ENCODE peak calls at places on chromosomes 6 and 20, in four cellular contexts. One of them, this sample, is unnamed.

GRCh38 chr6:71908162-71908765 is 21.9 kb downstream of the RIMS1 start:
- DNase-seq in activated CD8-positive, alpha-beta memory T cell treated with anti-CD3 and anti-CD28 coated beads for 48 hours: no peak
- DNase-seq in activated CD4-positive, alpha-beta T cell treated with anti-CD3 and anti-CD28 coated beads, Interleukin-2, amount 50 U/mL, for 1 hour: no peak
- DNase-seq in body of pancreas: no peak
- DNase-seq in this sample: no peak

GRCh38 chr6:159169193-159169555 is at the start of gene FNDC1:
- DNase-seq in activated CD8-positive, alpha-beta memory T cell treated with anti-CD3 and anti-CD28 coated beads for 48 hours: peak; percentile 45
- DNase-seq in body of pancreas: no peak
- DNase-seq in activated CD4-positive, alpha-beta T cell treated with anti-CD3 and anti-CD28 coated beads, Interleukin-2, amount 50 U/mL, for 1 hour: peak; percentile 40
- DNase-seq in this sample: no peak

GRCh38 chr6:126077810-126078791 is 91.8 kb downstream of the TRMT11 start:
- DNase-seq in activated CD8-positive, alpha-beta memory T cell treated with anti-CD3 and anti-CD28 coated beads for 48 hours: no peak
- DNase-seq in body of pancreas: no peak
- DNase-seq in activated CD4-positive, alpha-beta T cell treated with anti-CD3 and anti-CD28 coated beads, Interleukin-2, amount 50 U/mL, for 1 hour: no peak
- DNase-seq in this sample: no peak

GRCh38 chr6:34125939-34126338 is 19.9 kb downstream of the GRM4 start:
- DNase-seq in body of pancreas: no peak
- DNase-seq in activated CD4-positive, alpha-beta T cell treated with anti-CD3 and anti-CD28 coated beads, Interleukin-2, amount 50 U/mL, for 1 hour: no peak
- DNase-seq in activated CD8-positive, alpha-beta memory T cell treated with anti-CD3 and anti-CD28 coated beads for 48 hours: no peak
- DNase-seq in this sample: no peak

GRCh38 chr6:156948807-156949206 is 171.6 kb downstream of the ARID1B start:
- DNase-seq in body of pancreas: no peak
- DNase-seq in activated CD4-positive, alpha-beta T cell treated with anti-CD3 and anti-CD28 coated beads, Interleukin-2, amount 50 U/mL, for 1 hour: no peak
- DNase-seq in activated CD8-positive, alpha-beta memory T cell treated with anti-CD3 and anti-CD28 coated beads for 48 hours: no peak
- DNase-seq in this sample: no peak

GRCh38 chr6:167108278-167108677 is 14.6 kb upstream of the CCR6 start:
- DNase-seq in activated CD8-positive, alpha-beta memory T cell treated with anti-CD3 and anti-CD28 coated beads for 48 hours: no peak
- DNase-seq in activated CD4-positive, alpha-beta T cell treated with anti-CD3 and anti-CD28 coated beads, Interleukin-2, amount 50 U/mL, for 1 hour: no peak
- DNase-seq in body of pancreas: no peak
- DNase-seq in this sample: no peak

GRCh38 chr6:35893246-35893645 is 27.7 kb downstream of the SRPK1 start:
- DNase-seq in activated CD4-positive, alpha-beta T cell treated with anti-CD3 and anti-CD28 coated beads, Interleukin-2, amount 50 U/mL, for 1 hour: no peak
- DNase-seq in activated CD8-positive, alpha-beta memory T cell treated with anti-CD3 and anti-CD28 coated beads for 48 hours: no peak
- DNase-seq in body of pancreas: no peak
- DNase-seq in this sample: no peak

GRCh38 chr6:39083111-39083702 is 31.8 kb downstream of the SAYSD1 start:
- DNase-seq in body of pancreas: no peak
- DNase-seq in activated CD4-positive, alpha-beta T cell treated with anti-CD3 and anti-CD28 coated beads, Interleukin-2, amount 50 U/mL, for 1 hour: no peak
- DNase-seq in activated CD8-positive, alpha-beta memory T cell treated with anti-CD3 and anti-CD28 coated beads for 48 hours: no peak
- DNase-seq in this sample: no peak

GRCh38 chr6:167113935-167114910 is 8.7 kb upstream of the CCR6 start:
- DNase-seq in body of pancreas: no peak
- DNase-seq in activated CD8-positive, alpha-beta memory T cell treated with anti-CD3 and anti-CD28 coated beads for 48 hours: no peak
- DNase-seq in activated CD4-positive, alpha-beta T cell treated with anti-CD3 and anti-CD28 coated beads, Interleukin-2, amount 50 U/mL, for 1 hour: peak; percentile 60
- DNase-seq in this sample: no peak

GRCh38 chr6:32637219-32637880 is at the start of gene HLA-DQA1:
- DNase-seq in activated CD4-positive, alpha-beta T cell treated with anti-CD3 and anti-CD28 coated beads, Interleukin-2, amount 50 U/mL, for 1 hour: no peak
- DNase-seq in activated CD8-positive, alpha-beta memory T cell treated with anti-CD3 and anti-CD28 coated beads for 48 hours: no peak
- DNase-seq in body of pancreas: no peak
- DNase-seq in this sample: peak; percentile 25

GRCh38 chr6:381742-382461 is 9.7 kb upstream of the IRF4 start:
- DNase-seq in activated CD4-positive, alpha-beta T cell treated with anti-CD3 and anti-CD28 coated beads, Interleukin-2, amount 50 U/mL, for 1 hour: no peak
- DNase-seq in body of pancreas: no peak
- DNase-seq in activated CD8-positive, alpha-beta memory T cell treated with anti-CD3 and anti-CD28 coated beads for 48 hours: no peak
- DNase-seq in this sample: no peak

GRCh38 chr6:170160031-170160627 is 130.7 kb downstream of the DLL1 start:
- DNase-seq in body of pancreas: no peak
- DNase-seq in activated CD8-positive, alpha-beta memory T cell treated with anti-CD3 and anti-CD28 coated beads for 48 hours: no peak
- DNase-seq in activated CD4-positive, alpha-beta T cell treated with anti-CD3 and anti-CD28 coated beads, Interleukin-2, amount 50 U/mL, for 1 hour: no peak
- DNase-seq in this sample: no peak

GRCh38 chr6:117960906-117961700 is 54.0 kb downstream of the SLC35F1 start:
- DNase-seq in activated CD4-positive, alpha-beta T cell treated with anti-CD3 and anti-CD28 coated beads, Interleukin-2, amount 50 U/mL, for 1 hour: no peak
- DNase-seq in activated CD8-positive, alpha-beta memory T cell treated with anti-CD3 and anti-CD28 coated beads for 48 hours: no peak
- DNase-seq in body of pancreas: no peak
- DNase-seq in this sample: no peak

GRCh38 chr20:40797425-40797824 is 108.4 kb upstream of the MAFB start:
- DNase-seq in activated CD4-positive, alpha-beta T cell treated with anti-CD3 and anti-CD28 coated beads, Interleukin-2, amount 50 U/mL, for 1 hour: no peak
- DNase-seq in activated CD8-positive, alpha-beta memory T cell treated with anti-CD3 and anti-CD28 coated beads for 48 hours: no peak
- DNase-seq in body of pancreas: no peak
- DNase-seq in this sample: no peak

GRCh38 chr20:16243470-16243869 is 329.8 kb downstream of the KIF16B start:
- DNase-seq in activated CD4-positive, alpha-beta T cell treated with anti-CD3 and anti-CD28 coated beads, Interleukin-2, amount 50 U/mL, for 1 hour: no peak
- DNase-seq in body of pancreas: no peak
- DNase-seq in activated CD8-positive, alpha-beta memory T cell treated with anti-CD3 and anti-CD28 coated beads for 48 hours: no peak
- DNase-seq in this sample: no peak

GRCh38 chr20:47607208-47607613 is 105.5 kb downstream of the NCOA3 start:
- DNase-seq in activated CD4-positive, alpha-beta T cell treated with anti-CD3 and anti-CD28 coated beads, Interleukin-2, amount 50 U/mL, for 1 hour: no peak
- DNase-seq in activated CD8-positive, alpha-beta memory T cell treated with anti-CD3 and anti-CD28 coated beads for 48 hours: no peak
- DNase-seq in body of pancreas: no peak
- DNase-seq in this sample: no peak

GRCh38 chr6:66772785-66773184 is 1065.8 kb upstream of the EYS start:
- DNase-seq in activated CD8-positive, alpha-beta memory T cell treated with anti-CD3 and anti-CD28 coated beads for 48 hours: no peak
- DNase-seq in body of pancreas: no peak
- DNase-seq in activated CD4-positive, alpha-beta T cell treated with anti-CD3 and anti-CD28 coated beads, Interleukin-2, amount 50 U/mL, for 1 hour: no peak
- DNase-seq in this sample: no peak

GRCh38 chr20:52167232-52167840 is 24.2 kb downstream of the ZFP64 start:
- DNase-seq in activated CD8-positive, alpha-beta memory T cell treated with anti-CD3 and anti-CD28 coated beads for 48 hours: no peak
- DNase-seq in activated CD4-positive, alpha-beta T cell treated with anti-CD3 and anti-CD28 coated beads, Interleukin-2, amount 50 U/mL, for 1 hour: no peak
- DNase-seq in body of pancreas: no peak
- DNase-seq in this sample: no peak

GRCh38 chr6:35081426-35081851 is 59.7 kb downstream of the TCP11 start:
- DNase-seq in activated CD8-positive, alpha-beta memory T cell treated with anti-CD3 and anti-CD28 coated beads for 48 hours: no peak
- DNase-seq in activated CD4-positive, alpha-beta T cell treated with anti-CD3 and anti-CD28 coated beads, Interleukin-2, amount 50 U/mL, for 1 hour: no peak
- DNase-seq in body of pancreas: no peak
- DNase-seq in this sample: no peak

GRCh38 chr20:37379967-37380828 is 34.3 kb downstream of the SRC start:
- DNase-seq in body of pancreas: no peak
- DNase-seq in activated CD4-positive, alpha-beta T cell treated with anti-CD3 and anti-CD28 coated beads, Interleukin-2, amount 50 U/mL, for 1 hour: no peak
- DNase-seq in activated CD8-positive, alpha-beta memory T cell treated with anti-CD3 and anti-CD28 coated beads for 48 hours: no peak
- DNase-seq in this sample: no peak

GRCh38 chr6:41531591-41532582 is 14.3 kb upstream of the FOXP4 start:
- DNase-seq in activated CD8-positive, alpha-beta memory T cell treated with anti-CD3 and anti-CD28 coated beads for 48 hours: peak; percentile 43
- DNase-seq in activated CD4-positive, alpha-beta T cell treated with anti-CD3 and anti-CD28 coated beads, Interleukin-2, amount 50 U/mL, for 1 hour: peak; percentile 43
- DNase-seq in body of pancreas: no peak
- DNase-seq in this sample: no peak

GRCh38 chr6:110432285-110432899 is 17.0 kb upstream of the DDO start:
- DNase-seq in activated CD4-positive, alpha-beta T cell treated with anti-CD3 and anti-CD28 coated beads, Interleukin-2, amount 50 U/mL, for 1 hour: no peak
- DNase-seq in body of pancreas: no peak
- DNase-seq in activated CD8-positive, alpha-beta memory T cell treated with anti-CD3 and anti-CD28 coated beads for 48 hours: no peak
- DNase-seq in this sample: no peak

GRCh38 chr6:27847706-27848105 is 64.5 kb downstream of the OR2B2 start:
- DNase-seq in body of pancreas: no peak
- DNase-seq in activated CD8-positive, alpha-beta memory T cell treated with anti-CD3 and anti-CD28 coated beads for 48 hours: no peak
- DNase-seq in activated CD4-positive, alpha-beta T cell treated with anti-CD3 and anti-CD28 coated beads, Interleukin-2, amount 50 U/mL, for 1 hour: no peak
- DNase-seq in this sample: no peak

GRCh38 chr6:144415014-144415413 is 129.9 kb downstream of the UTRN start:
- DNase-seq in body of pancreas: no peak
- DNase-seq in activated CD8-positive, alpha-beta memory T cell treated with anti-CD3 and anti-CD28 coated beads for 48 hours: no peak
- DNase-seq in activated CD4-positive, alpha-beta T cell treated with anti-CD3 and anti-CD28 coated beads, Interleukin-2, amount 50 U/mL, for 1 hour: no peak
- DNase-seq in this sample: no peak

GRCh38 chr6:33252758-33253157 is 18.9 kb downstream of the VPS52 start:
- DNase-seq in activated CD8-positive, alpha-beta memory T cell treated with anti-CD3 and anti-CD28 coated beads for 48 hours: no peak
- DNase-seq in activated CD4-positive, alpha-beta T cell treated with anti-CD3 and anti-CD28 coated beads, Interleukin-2, amount 50 U/mL, for 1 hour: no peak
- DNase-seq in body of pancreas: no peak
- DNase-seq in this sample: no peak

GRCh38 chr6:155174576-155175174 is 89.1 kb upstream of the CLDN20 start:
- DNase-seq in activated CD4-positive, alpha-beta T cell treated with anti-CD3 and anti-CD28 coated beads, Interleukin-2, amount 50 U/mL, for 1 hour: peak; percentile 50
- DNase-seq in body of pancreas: peak; percentile 50
- DNase-seq in activated CD8-positive, alpha-beta memory T cell treated with anti-CD3 and anti-CD28 coated beads for 48 hours: no peak
- DNase-seq in this sample: peak; percentile 62

GRCh38 chr6:32785781-32786533 is 22.6 kb upstream of the HLA-DQB2 start:
- DNase-seq in activated CD4-positive, alpha-beta T cell treated with anti-CD3 and anti-CD28 coated beads, Interleukin-2, amount 50 U/mL, for 1 hour: peak; percentile 13
- DNase-seq in activated CD8-positive, alpha-beta memory T cell treated with anti-CD3 and anti-CD28 coated beads for 48 hours: no peak
- DNase-seq in body of pancreas: no peak
- DNase-seq in this sample: peak; percentile 49

This sample was measured in mucosa of gallbladder.